ENCODE peak calls at places on chromosomes 16 and 17, in five cellular contexts. J is GM12865, O is BJ, K is ovary, E is AG09319. Y is an unnamed sample.

GRCh38 chr17:77709594-77709993 is 248.9 kb upstream of the TNRC6C start:
- DNase-seq in J (no peak), O (no peak), K (no peak), E (no peak), Y (no peak)

GRCh38 chr16:75333770-75334169 is 82.3 kb upstream of the BCAR1 start:
- DNase-seq in J (peak; percentile 21), O (no peak), K (no peak), E (no peak), Y (no peak)

GRCh38 chr16:88790312-88791150 is 5.5 kb upstream of the PIEZO1 start:
- DNase-seq in J (peak; percentile 50), O (no peak), K (peak; percentile 14), E (no peak), Y (no peak)

GRCh38 chr16:77584205-77584859 is 138.0 kb upstream of the NUDT7 start:
- DNase-seq in J (peak; percentile 53), O (no peak), K (peak; percentile 47), E (no peak), Y (peak; percentile 63)

GRCh38 chr17:11240841-11241610 is at the start of gene SHISA6:
- DNase-seq in J (no peak), O (no peak), K (no peak), E (no peak), Y (no peak)

GRCh38 chr16:80174416-80174815 is 366.4 kb upstream of the DYNLRB2 start:
- DNase-seq in J (no peak), O (peak; percentile 85), K (no peak), E (peak; percentile 67), Y (peak; percentile 88)

GRCh38 chr16:22177968-22178934 is 15.9 kb downstream of the SDR42E2 start:
- DNase-seq in J (no peak), O (no peak), K (no peak), E (no peak), Y (no peak)

GRCh38 chr16:724188-725040 is 1.8 kb downstream of the CCDC78 start:
- DNase-seq in J (no peak), O (no peak), K (no peak), E (no peak), Y (no peak)

GRCh38 chr17:32798938-32799337 is 78.0 kb downstream of the MYO1D start:
- DNase-seq in J (no peak), O (no peak), K (no peak), E (no peak), Y (no peak)

GRCh38 chr16:53056528-53056881 is 1.7 kb downstream of the CHD9 start:
- DNase-seq in J (no peak), O (no peak), K (no peak), E (no peak), Y (no peak)

GRCh38 chr17:14792751-14793150 is 472.4 kb downstream of the PMP22 start:
- DNase-seq in J (no peak), O (no peak), K (no peak), E (no peak), Y (peak; percentile 82)

GRCh38 chr17:30924341-30924740 is 2.6 kb downstream of the ADAP2 start:
- DNase-seq in J (no peak), O (no peak), K (no peak), E (no peak), Y (no peak)

GRCh38 chr16:81263470-81264200 is 25.1 kb downstream of the BCO1 start:
- DNase-seq in J (no peak), O (no peak), K (peak; percentile 62), E (no peak), Y (peak; percentile 26)
- TF ChIP-seq CTCF in J (no peak), O (peak; percentile 23), K (no peak), E (no peak), Y (peak; percentile 42)

GRCh38 chr16:20355114-20355782 is 2.7 kb upstream of the UMOD start:
- DNase-seq in J (no peak), O (no peak), K (no peak), E (no peak), Y (no peak)

GRCh38 chr16:20364051-20364450 is 11.5 kb upstream of the UMOD start:
- DNase-seq in J (no peak), O (no peak), K (no peak), E (no peak), Y (no peak)

GRCh38 chr16:20363191-20363590 is 10.7 kb upstream of the UMOD start:
- DNase-seq in J (no peak), O (no peak), K (no peak), E (no peak), Y (no peak)

GRCh38 chr16:20359997-20360396 is 7.5 kb upstream of the UMOD start:
- DNase-seq in J (no peak), O (no peak), K (no peak), E (no peak), Y (no peak)
- TF ChIP-seq CTCF in J (no peak), O (no peak), K (no peak), E (no peak), Y (no peak)

GRCh38 chr16:71461686-71462648 is at the start of gene ZNF23:
- DNase-seq in J (peak; percentile 89), O (no peak), K (peak; percentile 91), E (peak; percentile 39), Y (peak; percentile 39)
- TF ChIP-seq CTCF in J (peak; percentile 10), O (no peak), K (no peak), E (peak; percentile 4), Y (no peak)

GRCh38 chr16:3358884-3359283 is 3.2 kb downstream of the OR2C1 start:
- DNase-seq in J (no peak), O (no peak), K (no peak), E (no peak), Y (no peak)

GRCh38 chr16:3355589-3355988 is at the start of gene OR2C1:
- DNase-seq in J (no peak), O (no peak), K (no peak), E (no peak), Y (no peak)

GRCh38 chr16:3356118-3356517 is 429 bp downstream of the OR2C1 start:
- DNase-seq in J (no peak), O (no peak), K (no peak), E (no peak), Y (no peak)
- TF ChIP-seq CTCF in J (no peak), O (no peak), K (no peak), E (no peak), Y (no peak)

GRCh38 chr16:13543850-13544249 is 376.1 kb upstream of the ERCC4 start:
- DNase-seq in J (no peak), O (no peak), K (no peak), E (no peak), Y (no peak)
- TF ChIP-seq CTCF in J (no peak), O (no peak), K (no peak), E (no peak), Y (no peak)

GRCh38 chr16:28090646-28091377 is 27.3 kb upstream of the GSG1L start:
- DNase-seq in J (no peak), O (no peak), K (no peak), E (no peak), Y (peak; percentile 25)
- TF ChIP-seq CTCF in J (no peak), O (no peak), K (no peak), E (peak; percentile 16), Y (peak; percentile 17)

GRCh38 chr17:16328997-16329396 is 24.3 kb downstream of the CENPV start:
- DNase-seq in J (no peak), O (no peak), K (no peak), E (no peak), Y (peak; percentile 8)
- TF ChIP-seq CTCF in J (peak; percentile 3), O (peak; percentile 18), K (no peak), E (peak; percentile 13), Y (peak; percentile 11)

GRCh38 chr17:68579194-68579900 is 21.8 kb downstream of the FAM20A start:
- DNase-seq in J (no peak), O (no peak), K (no peak), E (no peak), Y (no peak)

GRCh38 chr17:68578236-68578635 is 22.9 kb downstream of the FAM20A start:
- DNase-seq in J (no peak), O (no peak), K (no peak), E (no peak), Y (no peak)

GRCh38 chr17:68580236-68580903 is 20.8 kb downstream of the FAM20A start:
- DNase-seq in J (no peak), O (peak; percentile 73), K (peak; percentile 49), E (peak; percentile 81), Y (peak; percentile 22)

GRCh38 chr17:68576137-68576536 is 25.0 kb downstream of the FAM20A start:
- DNase-seq in J (no peak), O (no peak), K (no peak), E (no peak), Y (no peak)

DNA sequence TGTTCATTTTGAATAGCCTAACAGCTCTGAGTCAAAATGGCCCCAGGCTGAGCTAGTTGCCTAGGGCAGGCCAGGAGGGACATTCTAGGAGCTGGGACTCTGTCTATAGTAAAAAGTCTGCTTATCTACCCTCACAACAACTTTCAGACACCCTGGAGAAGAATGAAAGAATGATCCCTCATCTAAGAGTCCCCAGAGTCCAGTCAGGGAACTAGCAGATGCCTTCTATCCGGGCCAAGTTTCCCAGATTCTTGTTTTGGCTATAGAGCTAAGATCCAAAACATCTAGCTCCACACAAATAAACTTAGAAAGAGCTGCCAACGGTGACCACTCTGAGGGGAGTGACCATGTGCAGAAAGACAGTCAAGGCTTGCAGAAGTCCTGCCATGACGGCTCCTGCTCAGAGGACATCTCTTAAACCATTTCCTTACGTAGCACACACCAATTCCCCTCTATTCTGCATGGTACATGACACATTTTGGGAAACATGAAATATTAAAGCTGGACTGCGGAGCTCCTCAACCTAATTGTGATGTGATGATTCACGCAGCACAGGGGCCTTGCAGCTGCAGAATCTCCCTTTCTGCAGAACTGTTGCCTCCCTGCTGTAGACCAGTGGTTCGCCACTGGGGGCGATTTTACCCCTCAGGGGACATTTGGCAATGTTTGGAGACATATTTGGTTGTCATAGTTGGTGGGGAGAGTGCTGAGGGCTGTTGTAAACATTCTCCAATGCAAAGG is 24.2 kb downstream of the FAM20A start:
- DNase-seq in J (no peak), O (peak; percentile 34), K (no peak), E (peak; percentile 54), Y (peak; percentile 22)
- TF ChIP-seq CTCF in J (no peak), O (peak; percentile 55), K (no peak), E (peak; percentile 43), Y (no peak)

DNA sequence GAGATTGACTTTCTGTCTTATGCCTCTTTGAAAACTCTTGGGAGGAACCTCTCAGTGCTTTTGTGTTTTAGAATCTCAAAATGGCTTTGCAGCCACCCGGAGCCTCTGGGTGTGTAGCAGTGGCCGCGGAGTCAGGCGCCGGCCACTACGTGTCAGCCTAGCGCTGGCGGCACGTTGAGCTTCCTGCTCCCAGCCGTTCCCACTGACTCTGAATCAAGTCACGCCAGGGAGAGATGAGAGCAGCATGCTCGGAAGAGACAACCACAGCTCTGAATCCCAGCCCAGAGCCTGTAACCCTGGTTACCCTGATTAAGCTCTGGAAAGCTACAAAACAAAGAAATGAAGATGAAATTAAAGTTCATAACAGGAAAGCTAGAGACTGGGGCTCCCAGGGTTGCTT is 97.4 kb upstream of the CACNG5 start:
- DNase-seq in J (no peak), O (peak; percentile 12), K (peak; percentile 41), E (peak; percentile 35), Y (no peak)
- TF ChIP-seq CTCF in J (no peak), O (peak; percentile 16), K (no peak), E (peak; percentile 41), Y (no peak)

GRCh38 chr16:25176136-25176535 is 40.6 kb upstream of the AQP8 start:
- DNase-seq in J (no peak), O (no peak), K (no peak), E (no peak), Y (no peak)
- TF ChIP-seq CTCF in J (no peak), O (no peak), K (no peak), E (no peak), Y (no peak)